ENCODE peak calls at places on chromosomes 11 and 22, in seven cellular contexts. One of them, this sample, is unnamed.

GRCh38 chr11:36240746-36241295 is 48.4 kb downstream of the COMMD9 start:
- DNase-seq in H1: no peak
- DNase-seq in mesenchymal stem cell: no peak
- DNase-seq in H9: no peak
- DNase-seq in IMR-90: no peak
- DNase-seq in trophoblast cell: no peak
- DNase-seq in neuronal stem cell: no peak
- DNase-seq in this sample: peak

GRCh38 chr11:117490019-117490679 is 162.5 kb downstream of the CEP164 start:
- DNase-seq in H1: no peak
- DNase-seq in mesenchymal stem cell: no peak
- DNase-seq in H9: no peak
- DNase-seq in IMR-90: no peak
- DNase-seq in trophoblast cell: no peak
- DNase-seq in neuronal stem cell: no peak
- DNase-seq in this sample: no peak

GRCh38 chr22:20997536-20998257 is 4.2 kb downstream of the THAP7 start:
- DNase-seq in H1: no peak
- DNase-seq in mesenchymal stem cell: no peak
- DNase-seq in H9: no peak
- DNase-seq in IMR-90: no peak
- DNase-seq in trophoblast cell: no peak
- DNase-seq in neuronal stem cell: no peak
- DNase-seq in this sample: no peak

GRCh38 chr22:29311468-29312217 is 3.9 kb downstream of the RASL10A start:
- DNase-seq in H1: no peak
- DNase-seq in mesenchymal stem cell: no peak
- DNase-seq in H9: no peak
- DNase-seq in IMR-90: no peak
- DNase-seq in trophoblast cell: no peak
- DNase-seq in neuronal stem cell: no peak
- DNase-seq in this sample: no peak

GRCh38 chr11:69444381-69445130 is 36.9 kb upstream of the LINC01488 start:
- DNase-seq in H1: no peak
- DNase-seq in mesenchymal stem cell: peak
- DNase-seq in H9: peak
- DNase-seq in IMR-90: peak
- DNase-seq in trophoblast cell: peak
- DNase-seq in neuronal stem cell: no peak
- DNase-seq in this sample: peak

GRCh38 chr11:69215784-69216415 is 60.2 kb downstream of the SMIM38 start:
- DNase-seq in H1: no peak
- DNase-seq in mesenchymal stem cell: peak
- DNase-seq in H9: peak
- DNase-seq in IMR-90: peak
- DNase-seq in trophoblast cell: no peak
- DNase-seq in neuronal stem cell: no peak
- DNase-seq in this sample: no peak

GRCh38 chr11:113184498-113184897 is 129.9 kb upstream of the TTC12 start:
- DNase-seq in H1: no peak
- DNase-seq in mesenchymal stem cell: peak
- DNase-seq in H9: no peak
- DNase-seq in IMR-90: peak
- DNase-seq in trophoblast cell: peak
- DNase-seq in neuronal stem cell: no peak
- DNase-seq in this sample: peak

GRCh38 chr11:69002101-69002742 is 10.8 kb downstream of the MRGPRF start:
- DNase-seq in H1: no peak
- DNase-seq in mesenchymal stem cell: no peak
- DNase-seq in H9: peak
- DNase-seq in IMR-90: no peak
- DNase-seq in trophoblast cell: no peak
- DNase-seq in neuronal stem cell: no peak
- DNase-seq in this sample: no peak

GRCh38 chr11:20881328-20882079 is 212.1 kb downstream of the NELL1 start:
- DNase-seq in H1: no peak
- DNase-seq in mesenchymal stem cell: no peak
- DNase-seq in H9: peak
- DNase-seq in IMR-90: no peak
- DNase-seq in trophoblast cell: no peak
- DNase-seq in neuronal stem cell: no peak
- DNase-seq in this sample: peak

GRCh38 chr22:48574776-48575566 is 1252.7 kb downstream of the BRD1 start:
- DNase-seq in H1: peak
- DNase-seq in mesenchymal stem cell: no peak
- DNase-seq in H9: peak
- DNase-seq in IMR-90: no peak
- DNase-seq in trophoblast cell: peak
- DNase-seq in neuronal stem cell: peak
- DNase-seq in this sample: peak

GRCh38 chr11:43101113-43101512 is 210.7 kb upstream of the API5 start:
- DNase-seq in H1: no peak
- DNase-seq in mesenchymal stem cell: no peak
- DNase-seq in H9: no peak
- DNase-seq in IMR-90: no peak
- DNase-seq in trophoblast cell: no peak
- DNase-seq in neuronal stem cell: no peak
- DNase-seq in this sample: no peak

GRCh38 chr22:28915969-28916368 is 32.6 kb downstream of the ZNRF3 start:
- DNase-seq in H1: no peak
- DNase-seq in mesenchymal stem cell: no peak
- DNase-seq in H9: no peak
- DNase-seq in IMR-90: no peak
- DNase-seq in trophoblast cell: no peak
- DNase-seq in neuronal stem cell: no peak
- DNase-seq in this sample: no peak

GRCh38 chr22:25804676-25805075 is 62.7 kb downstream of the MYO18B start:
- DNase-seq in H1: no peak
- DNase-seq in mesenchymal stem cell: no peak
- DNase-seq in H9: no peak
- DNase-seq in IMR-90: no peak
- DNase-seq in trophoblast cell: no peak
- DNase-seq in neuronal stem cell: no peak
- DNase-seq in this sample: no peak

DNA sequence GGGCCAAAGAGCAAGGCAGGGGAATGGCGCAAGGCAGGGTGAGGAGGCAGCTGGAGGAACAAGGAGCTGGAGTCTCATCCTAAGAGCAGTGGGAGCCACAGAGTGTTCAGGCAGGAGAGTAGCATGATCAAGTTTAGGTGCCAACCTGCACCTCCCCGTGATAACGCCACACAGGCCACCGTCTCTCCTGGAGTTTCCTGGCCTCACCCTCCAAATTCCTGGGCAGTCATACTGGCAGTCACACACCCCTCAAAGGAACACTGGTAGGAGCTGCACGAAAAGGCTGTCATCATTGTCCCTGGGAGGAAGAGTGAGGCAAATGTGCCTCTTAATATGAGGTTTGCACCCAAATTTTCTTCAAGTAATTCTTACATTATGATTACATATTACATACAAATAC is 36.3 kb upstream of the RTL6 start:
- DNase-seq in H1: no peak
- DNase-seq in mesenchymal stem cell: no peak
- DNase-seq in H9: no peak
- DNase-seq in IMR-90: no peak
- DNase-seq in trophoblast cell: no peak
- DNase-seq in neuronal stem cell: no peak
- DNase-seq in this sample: no peak
- H4K8ac ChIP-seq in H1: no peak
- H4K8ac ChIP-seq in mesenchymal stem cell: no peak
- H4K8ac ChIP-seq in H9: no peak
- H4K8ac ChIP-seq in IMR-90: no peak
- H4K8ac ChIP-seq in trophoblast cell: no peak
- H4K8ac ChIP-seq in neuronal stem cell: no peak
- H4K8ac ChIP-seq in this sample: no peak

DNA sequence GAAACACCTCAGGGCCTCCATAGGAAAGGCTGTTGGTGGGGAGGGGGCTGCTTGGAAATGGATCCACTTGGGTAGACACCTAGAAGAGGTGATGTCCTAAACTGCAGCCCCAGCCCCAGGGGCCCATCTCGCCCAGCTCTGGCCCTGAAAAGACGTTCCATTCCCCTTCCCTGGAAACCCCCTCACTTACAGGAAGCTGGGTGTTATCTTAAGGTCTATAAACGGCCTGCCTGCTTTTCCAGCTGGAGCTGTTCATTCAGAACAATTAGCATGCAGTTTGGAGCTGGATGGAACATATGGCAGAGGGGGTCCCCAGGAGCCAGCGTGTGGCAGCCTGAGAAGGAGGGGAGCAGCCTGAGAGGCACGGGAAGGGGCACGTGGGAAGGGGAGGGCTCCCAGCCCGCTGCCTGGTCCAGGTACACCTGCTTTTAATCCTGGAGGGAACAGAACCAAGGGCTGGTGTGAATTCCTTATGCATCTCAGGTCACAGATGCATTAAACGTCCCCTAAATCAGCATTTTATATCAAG is 139.6 kb downstream of the PKNOX2 start:
- DNase-seq in H1: no peak
- DNase-seq in mesenchymal stem cell: no peak
- DNase-seq in H9: no peak
- DNase-seq in IMR-90: no peak
- DNase-seq in trophoblast cell: no peak
- DNase-seq in neuronal stem cell: no peak
- DNase-seq in this sample: no peak
- H2BK120ac ChIP-seq in H1: no peak
- H2BK120ac ChIP-seq in mesenchymal stem cell: no peak
- H2BK120ac ChIP-seq in H9: no peak
- H2BK120ac ChIP-seq in IMR-90: no peak
- H2BK120ac ChIP-seq in trophoblast cell: no peak
- H2BK120ac ChIP-seq in neuronal stem cell: no peak
- H2BK120ac ChIP-seq in this sample: no peak

DNA sequence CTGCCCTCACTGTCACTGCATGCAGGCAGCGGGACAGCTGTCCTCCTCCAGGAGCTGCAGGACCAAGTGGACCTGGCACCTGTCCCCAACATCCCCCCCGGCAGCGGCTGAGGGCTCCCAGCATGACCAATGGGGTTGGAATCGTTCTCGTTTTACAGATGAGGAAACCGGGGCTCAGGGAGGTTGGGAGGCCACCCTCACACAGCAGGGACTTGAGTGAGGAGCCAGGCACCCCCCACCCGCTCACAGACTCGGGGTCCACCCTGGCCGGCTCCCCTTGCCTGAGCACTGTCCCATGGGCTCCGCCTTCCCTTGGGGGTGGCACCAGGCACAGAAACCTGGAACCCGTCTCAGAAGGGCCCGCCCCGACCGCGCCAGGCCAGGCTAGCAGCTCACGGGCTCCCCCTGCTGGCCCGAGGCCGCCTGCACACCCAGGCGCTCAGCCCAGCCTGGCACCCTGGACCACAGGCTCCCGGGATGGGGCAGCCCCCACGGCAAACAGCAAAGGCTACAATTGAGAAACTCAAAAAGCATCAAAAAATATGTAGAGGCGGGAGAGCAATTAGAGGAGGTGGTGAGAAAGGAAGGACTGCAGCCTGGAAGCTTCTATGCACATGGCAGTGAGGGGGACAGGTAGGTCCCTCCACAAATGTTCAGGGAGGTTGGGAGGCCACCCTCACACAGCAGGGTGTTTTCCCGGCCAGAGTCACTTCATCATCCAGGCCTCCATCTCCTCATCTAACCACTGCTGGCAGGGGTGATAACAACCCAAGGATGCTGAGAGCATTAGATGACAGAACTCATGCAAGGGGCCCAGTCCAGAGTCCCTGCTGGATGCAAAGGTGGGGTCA is 12.8 kb downstream of the MACROD1 start:
- DNase-seq in H1: no peak
- DNase-seq in mesenchymal stem cell: peak
- DNase-seq in H9: peak
- DNase-seq in IMR-90: peak
- DNase-seq in trophoblast cell: peak
- DNase-seq in neuronal stem cell: peak
- DNase-seq in this sample: peak
- H3K4me2 ChIP-seq in H1: peak
- H3K4me2 ChIP-seq in mesenchymal stem cell: peak
- H3K4me2 ChIP-seq in H9: no peak
- H3K4me2 ChIP-seq in IMR-90: peak
- H3K4me2 ChIP-seq in trophoblast cell: peak
- H3K4me2 ChIP-seq in neuronal stem cell: no peak
- H3K4me2 ChIP-seq in this sample: no peak

DNA sequence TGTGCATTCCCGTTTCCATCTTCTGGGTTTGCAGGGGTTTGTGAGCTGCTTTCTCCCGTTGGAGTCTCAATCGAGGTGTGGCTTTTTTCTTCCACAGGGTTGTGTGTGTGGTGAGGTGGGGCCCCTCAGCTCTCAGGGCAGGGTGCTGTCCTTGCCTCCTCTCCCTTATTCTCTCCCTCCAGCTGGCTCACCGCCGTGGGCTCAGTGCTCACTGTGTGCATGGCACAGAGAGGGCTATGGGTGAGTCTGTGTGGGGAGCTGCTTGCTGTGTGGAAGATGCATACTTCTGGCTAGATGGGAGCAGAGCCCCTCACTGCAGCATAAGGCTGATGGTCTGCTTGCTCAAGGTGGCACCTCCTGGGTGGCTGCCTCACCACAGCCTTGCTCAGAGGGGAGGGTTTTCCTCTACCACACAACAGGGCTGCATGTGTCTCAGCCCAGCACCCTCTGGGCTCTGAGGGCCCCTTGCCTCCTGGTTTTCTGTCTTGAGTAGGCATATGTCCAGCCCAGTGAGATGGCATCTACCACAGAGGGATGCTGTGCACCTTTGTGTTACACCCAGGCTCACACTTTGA is 203.1 kb upstream of the B3GAT1 start:
- DNase-seq in H1: no peak
- DNase-seq in mesenchymal stem cell: no peak
- DNase-seq in H9: no peak
- DNase-seq in IMR-90: no peak
- DNase-seq in trophoblast cell: no peak
- DNase-seq in neuronal stem cell: no peak
- DNase-seq in this sample: no peak
- H4K8ac ChIP-seq in H1: no peak
- H4K8ac ChIP-seq in mesenchymal stem cell: no peak
- H4K8ac ChIP-seq in H9: no peak
- H4K8ac ChIP-seq in IMR-90: no peak
- H4K8ac ChIP-seq in trophoblast cell: no peak
- H4K8ac ChIP-seq in neuronal stem cell: no peak
- H4K8ac ChIP-seq in this sample: no peak